ENCODE peak calls at places on chromosome X, in six cellular contexts. One of them, this sample, is unnamed.

GRCh38 chrX:40727599-40728252 is 7.6 kb downstream of the MED14 start:
- DNase-seq in cardiac muscle cell: no peak
- DNase-seq in CD4-positive, alpha-beta T cell: no peak
- DNase-seq in gastrocnemius medialis: peak; percentile 63
- DNase-seq in colonic mucosa: no peak
- DNase-seq in right cardiac atrium: no peak
- DNase-seq in this sample: no peak

GRCh38 chrX:119654112-119654531 is 38.8 kb downstream of the SEPTIN6 start:
- DNase-seq in gastrocnemius medialis: peak; percentile 22
- DNase-seq in cardiac muscle cell: peak; percentile 61
- DNase-seq in CD4-positive, alpha-beta T cell: no peak
- DNase-seq in colonic mucosa: no peak
- DNase-seq in right cardiac atrium: peak; percentile 79
- DNase-seq in this sample: no peak

GRCh38 chrX:105533951-105534350 is 288.4 kb upstream of the NRK start:
- DNase-seq in cardiac muscle cell: no peak
- DNase-seq in gastrocnemius medialis: no peak
- DNase-seq in colonic mucosa: no peak
- DNase-seq in right cardiac atrium: no peak
- DNase-seq in CD4-positive, alpha-beta T cell: no peak
- DNase-seq in this sample: no peak

GRCh38 chrX:117838581-117839331 is 277.9 kb downstream of the KLHL13 start:
- DNase-seq in right cardiac atrium: no peak
- DNase-seq in CD4-positive, alpha-beta T cell: no peak
- DNase-seq in colonic mucosa: no peak
- DNase-seq in cardiac muscle cell: no peak
- DNase-seq in gastrocnemius medialis: no peak
- DNase-seq in this sample: no peak

GRCh38 chrX:71637848-71638247 is 19.5 kb upstream of the CXCR3 start:
- DNase-seq in gastrocnemius medialis: no peak
- DNase-seq in CD4-positive, alpha-beta T cell: no peak
- DNase-seq in right cardiac atrium: no peak
- DNase-seq in cardiac muscle cell: no peak
- DNase-seq in colonic mucosa: no peak
- DNase-seq in this sample: peak; percentile 51

GRCh38 chrX:55107911-55108310 is 19.1 kb downstream of the PAGE2 start:
- DNase-seq in right cardiac atrium: no peak
- DNase-seq in colonic mucosa: no peak
- DNase-seq in cardiac muscle cell: no peak
- DNase-seq in CD4-positive, alpha-beta T cell: no peak
- DNase-seq in gastrocnemius medialis: no peak
- DNase-seq in this sample: no peak

GRCh38 chrX:133468081-133468480 is 52.8 kb upstream of the GPC4 start:
- DNase-seq in colonic mucosa: no peak
- DNase-seq in cardiac muscle cell: no peak
- DNase-seq in right cardiac atrium: no peak
- DNase-seq in CD4-positive, alpha-beta T cell: no peak
- DNase-seq in gastrocnemius medialis: no peak
- DNase-seq in this sample: no peak

GRCh38 chrX:55593296-55593695 is 29.9 kb upstream of the FOXR2 start:
- DNase-seq in cardiac muscle cell: no peak
- DNase-seq in colonic mucosa: no peak
- DNase-seq in gastrocnemius medialis: no peak
- DNase-seq in right cardiac atrium: no peak
- DNase-seq in CD4-positive, alpha-beta T cell: no peak
- DNase-seq in this sample: no peak

GRCh38 chrX:132636080-132636479 is 147.2 kb upstream of the MBNL3 start:
- DNase-seq in gastrocnemius medialis: no peak
- DNase-seq in cardiac muscle cell: no peak
- DNase-seq in CD4-positive, alpha-beta T cell: no peak
- DNase-seq in colonic mucosa: no peak
- DNase-seq in right cardiac atrium: no peak
- DNase-seq in this sample: peak; percentile 50

GRCh38 chrX:140701480-140701879 is 8.1 kb upstream of the LINC00632 start:
- DNase-seq in right cardiac atrium: no peak
- DNase-seq in CD4-positive, alpha-beta T cell: no peak
- DNase-seq in colonic mucosa: no peak
- DNase-seq in cardiac muscle cell: peak; percentile 12
- DNase-seq in gastrocnemius medialis: no peak
- DNase-seq in this sample: peak; percentile 58

GRCh38 chrX:31392541-31392940 is 320.7 kb upstream of the FTHL17 start:
- DNase-seq in right cardiac atrium: no peak
- DNase-seq in colonic mucosa: no peak
- DNase-seq in cardiac muscle cell: no peak
- DNase-seq in CD4-positive, alpha-beta T cell: no peak
- DNase-seq in gastrocnemius medialis: no peak
- DNase-seq in this sample: no peak

GRCh38 chrX:153703036-153703370 is 15.3 kb downstream of the SLC6A8 start:
- DNase-seq in gastrocnemius medialis: peak; percentile 93
- DNase-seq in colonic mucosa: peak; percentile 84
- DNase-seq in CD4-positive, alpha-beta T cell: no peak
- DNase-seq in cardiac muscle cell: no peak
- DNase-seq in right cardiac atrium: peak; percentile 75
- DNase-seq in this sample: peak; percentile 72

GRCh38 chrX:24005028-24005427 is 22.0 kb downstream of the KLHL15 start:
- DNase-seq in CD4-positive, alpha-beta T cell: no peak
- DNase-seq in gastrocnemius medialis: no peak
- DNase-seq in cardiac muscle cell: no peak
- DNase-seq in right cardiac atrium: no peak
- DNase-seq in colonic mucosa: no peak
- DNase-seq in this sample: no peak

GRCh38 chrX:39900788-39901170 is 197.0 kb downstream of the BCOR start:
- DNase-seq in gastrocnemius medialis: no peak
- DNase-seq in right cardiac atrium: no peak
- DNase-seq in CD4-positive, alpha-beta T cell: no peak
- DNase-seq in colonic mucosa: no peak
- DNase-seq in cardiac muscle cell: no peak
- DNase-seq in this sample: no peak

GRCh38 chrX:135114392-135114791 is 5.9 kb downstream of the ETDB start:
- DNase-seq in cardiac muscle cell: no peak
- DNase-seq in colonic mucosa: no peak
- DNase-seq in CD4-positive, alpha-beta T cell: no peak
- DNase-seq in right cardiac atrium: no peak
- DNase-seq in gastrocnemius medialis: no peak
- DNase-seq in this sample: no peak

GRCh38 chrX:153728951-153729631 is 4.4 kb downstream of the ABCD1 start:
- DNase-seq in colonic mucosa: no peak
- DNase-seq in cardiac muscle cell: no peak
- DNase-seq in CD4-positive, alpha-beta T cell: no peak
- DNase-seq in right cardiac atrium: no peak
- DNase-seq in gastrocnemius medialis: no peak
- DNase-seq in this sample: no peak

GRCh38 chrX:9532349-9532748 is 67.5 kb downstream of the TBL1X start:
- DNase-seq in cardiac muscle cell: no peak
- DNase-seq in right cardiac atrium: peak; percentile 82
- DNase-seq in colonic mucosa: no peak
- DNase-seq in CD4-positive, alpha-beta T cell: no peak
- DNase-seq in gastrocnemius medialis: no peak
- DNase-seq in this sample: no peak

GRCh38 chrX:121641560-121641959 is 594.1 kb downstream of the GLUD2 start:
- DNase-seq in cardiac muscle cell: no peak
- DNase-seq in right cardiac atrium: no peak
- DNase-seq in CD4-positive, alpha-beta T cell: no peak
- DNase-seq in colonic mucosa: no peak
- DNase-seq in gastrocnemius medialis: no peak
- DNase-seq in this sample: peak; percentile 25

GRCh38 chrX:153828723-153829548 is 1.4 kb downstream of the PDZD4 start:
- DNase-seq in CD4-positive, alpha-beta T cell: no peak
- DNase-seq in colonic mucosa: no peak
- DNase-seq in cardiac muscle cell: peak; percentile 54
- DNase-seq in gastrocnemius medialis: no peak
- DNase-seq in right cardiac atrium: no peak
- DNase-seq in this sample: no peak

GRCh38 chrX:107154787-107155620 is 36.4 kb upstream of the RBM41 start:
- DNase-seq in colonic mucosa: no peak
- DNase-seq in CD4-positive, alpha-beta T cell: no peak
- DNase-seq in cardiac muscle cell: no peak
- DNase-seq in right cardiac atrium: no peak
- DNase-seq in gastrocnemius medialis: no peak
- DNase-seq in this sample: peak; percentile 81

GRCh38 chrX:133722756-133723155 is 262.6 kb downstream of the GPC3 start:
- DNase-seq in cardiac muscle cell: no peak
- DNase-seq in gastrocnemius medialis: no peak
- DNase-seq in colonic mucosa: no peak
- DNase-seq in CD4-positive, alpha-beta T cell: no peak
- DNase-seq in right cardiac atrium: no peak
- DNase-seq in this sample: no peak

GRCh38 chrX:57286507-57287251 is at the start of gene FAAH2:
- DNase-seq in colonic mucosa: peak; percentile 77
- DNase-seq in cardiac muscle cell: peak; percentile 10
- DNase-seq in CD4-positive, alpha-beta T cell: peak; percentile 55
- DNase-seq in gastrocnemius medialis: no peak
- DNase-seq in right cardiac atrium: no peak
- DNase-seq in this sample: peak; percentile 87
- H3K27ac ChIP-seq in colonic mucosa: peak within 1 kb of the TSS; percentile 71
- H3K27ac ChIP-seq in cardiac muscle cell: no peak within 1 kb of the TSS
- H3K27ac ChIP-seq in CD4-positive, alpha-beta T cell: peak within 1 kb of the TSS; percentile 51
- H3K27ac ChIP-seq in gastrocnemius medialis: no peak within 1 kb of the TSS
- H3K27ac ChIP-seq in right cardiac atrium: no peak within 1 kb of the TSS
- H3K27ac ChIP-seq in this sample: peak within 1 kb of the TSS; percentile 74

GRCh38 chrX:150257348-150258175 is 105.6 kb upstream of the MAMLD1 start:
- DNase-seq in gastrocnemius medialis: no peak
- DNase-seq in colonic mucosa: no peak
- DNase-seq in cardiac muscle cell: no peak
- DNase-seq in CD4-positive, alpha-beta T cell: no peak
- DNase-seq in right cardiac atrium: no peak
- DNase-seq in this sample: no peak
- H3K27ac ChIP-seq in gastrocnemius medialis: no peak overlapping the region
- H3K27ac ChIP-seq in colonic mucosa: no peak overlapping the region
- H3K27ac ChIP-seq in cardiac muscle cell: no peak overlapping the region
- H3K27ac ChIP-seq in CD4-positive, alpha-beta T cell: no peak overlapping the region
- H3K27ac ChIP-seq in right cardiac atrium: no peak overlapping the region
- H3K27ac ChIP-seq in this sample: no peak overlapping the region

GRCh38 chrX:155028749-155029360 is 2.2 kb downstream of the FUNDC2 start:
- DNase-seq in colonic mucosa: peak; percentile 23
- DNase-seq in gastrocnemius medialis: no peak
- DNase-seq in right cardiac atrium: no peak
- DNase-seq in cardiac muscle cell: no peak
- DNase-seq in CD4-positive, alpha-beta T cell: no peak
- DNase-seq in this sample: peak; percentile 3

GRCh38 chrX:155026727-155027508 is at the start of gene FUNDC2:
- DNase-seq in cardiac muscle cell: peak; percentile 93
- DNase-seq in CD4-positive, alpha-beta T cell: peak; percentile 87
- DNase-seq in colonic mucosa: peak; percentile 92
- DNase-seq in right cardiac atrium: peak; percentile 97
- DNase-seq in gastrocnemius medialis: peak; percentile 95
- DNase-seq in this sample: peak; percentile 92

GRCh38 chrX:155027509-155028066 is 944 bp downstream of the FUNDC2 start:
- DNase-seq in cardiac muscle cell: no peak
- DNase-seq in colonic mucosa: peak; percentile 29
- DNase-seq in right cardiac atrium: no peak
- DNase-seq in gastrocnemius medialis: peak; percentile 36
- DNase-seq in CD4-positive, alpha-beta T cell: no peak
- DNase-seq in this sample: peak; percentile 38

GRCh38 chrX:155026420-155026726 is 271 bp upstream of the FUNDC2 start:
- DNase-seq in right cardiac atrium: no peak
- DNase-seq in cardiac muscle cell: no peak
- DNase-seq in colonic mucosa: no peak
- DNase-seq in CD4-positive, alpha-beta T cell: no peak
- DNase-seq in gastrocnemius medialis: no peak
- DNase-seq in this sample: no peak

GRCh38 chrX:155028192-155028591 is 1.5 kb downstream of the FUNDC2 start:
- DNase-seq in colonic mucosa: no peak
- DNase-seq in right cardiac atrium: no peak
- DNase-seq in cardiac muscle cell: no peak
- DNase-seq in CD4-positive, alpha-beta T cell: no peak
- DNase-seq in gastrocnemius medialis: no peak
- DNase-seq in this sample: peak; percentile 29
- H3K27ac ChIP-seq in colonic mucosa: peak overlapping the region; percentile 96
- H3K27ac ChIP-seq in right cardiac atrium: peak overlapping the region; percentile 73
- H3K27ac ChIP-seq in cardiac muscle cell: peak overlapping the region; percentile 99
- H3K27ac ChIP-seq in CD4-positive, alpha-beta T cell: no peak overlapping the region
- H3K27ac ChIP-seq in gastrocnemius medialis: peak overlapping the region; percentile 88
- H3K27ac ChIP-seq in this sample: peak overlapping the region; percentile 90

DNA sequence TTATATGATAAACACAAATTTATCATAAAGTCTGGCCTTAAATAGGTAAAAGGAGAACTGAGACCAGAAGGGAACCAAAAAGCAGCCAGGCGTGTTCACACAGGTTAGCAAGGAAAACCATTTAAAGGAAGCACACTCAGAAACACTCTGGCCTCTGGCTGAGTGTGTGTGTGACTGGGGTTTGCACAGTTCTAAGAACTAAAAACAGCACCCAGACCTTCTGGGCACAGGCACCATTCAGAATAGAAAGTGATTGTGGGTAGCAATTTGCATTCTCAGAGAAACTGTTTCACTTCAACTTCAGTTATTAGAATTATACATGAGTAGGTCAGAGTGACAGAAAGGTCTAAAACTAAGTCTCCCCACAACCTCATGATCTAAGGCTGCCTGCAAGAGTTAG is 10.0 kb downstream of the GPR82 start:
- DNase-seq in gastrocnemius medialis: no peak
- DNase-seq in right cardiac atrium: no peak
- DNase-seq in cardiac muscle cell: no peak
- DNase-seq in colonic mucosa: no peak
- DNase-seq in CD4-positive, alpha-beta T cell: no peak
- DNase-seq in this sample: no peak
- H3K27ac ChIP-seq in gastrocnemius medialis: no peak overlapping the region
- H3K27ac ChIP-seq in right cardiac atrium: no peak overlapping the region
- H3K27ac ChIP-seq in cardiac muscle cell: no peak overlapping the region
- H3K27ac ChIP-seq in colonic mucosa: no peak overlapping the region
- H3K27ac ChIP-seq in CD4-positive, alpha-beta T cell: no peak overlapping the region
- H3K27ac ChIP-seq in this sample: no peak overlapping the region

GRCh38 chrX:11171956-11172355 is 60.8 kb downstream of the HCCS start:
- DNase-seq in CD4-positive, alpha-beta T cell: no peak
- DNase-seq in colonic mucosa: no peak
- DNase-seq in cardiac muscle cell: no peak
- DNase-seq in right cardiac atrium: no peak
- DNase-seq in gastrocnemius medialis: peak; percentile 10
- DNase-seq in this sample: no peak
- H3K27ac ChIP-seq in CD4-positive, alpha-beta T cell: no peak overlapping the region
- H3K27ac ChIP-seq in colonic mucosa: no peak overlapping the region
- H3K27ac ChIP-seq in cardiac muscle cell: no peak overlapping the region
- H3K27ac ChIP-seq in right cardiac atrium: no peak overlapping the region
- H3K27ac ChIP-seq in gastrocnemius medialis: peak overlapping the region; percentile 60
- H3K27ac ChIP-seq in this sample: no peak overlapping the region

GRCh38 chrX:19799319-19800182 is 87.8 kb downstream of the SH3KBP1 start:
- DNase-seq in colonic mucosa: no peak
- DNase-seq in CD4-positive, alpha-beta T cell: peak; percentile 23
- DNase-seq in gastrocnemius medialis: peak; percentile 11
- DNase-seq in cardiac muscle cell: no peak
- DNase-seq in right cardiac atrium: peak; percentile 51
- DNase-seq in this sample: no peak

GRCh38 chrX:19805054-19805690 is 82.2 kb downstream of the SH3KBP1 start:
- DNase-seq in right cardiac atrium: no peak
- DNase-seq in gastrocnemius medialis: no peak
- DNase-seq in cardiac muscle cell: no peak
- DNase-seq in CD4-positive, alpha-beta T cell: no peak
- DNase-seq in colonic mucosa: no peak
- DNase-seq in this sample: no peak

GRCh38 chrX:19807414-19807813 is 80.0 kb downstream of the SH3KBP1 start:
- DNase-seq in CD4-positive, alpha-beta T cell: no peak
- DNase-seq in cardiac muscle cell: no peak
- DNase-seq in colonic mucosa: no peak
- DNase-seq in right cardiac atrium: no peak
- DNase-seq in gastrocnemius medialis: no peak
- DNase-seq in this sample: no peak

GRCh38 chrX:19800821-19801220 is 86.6 kb downstream of the SH3KBP1 start:
- DNase-seq in cardiac muscle cell: no peak
- DNase-seq in gastrocnemius medialis: no peak
- DNase-seq in CD4-positive, alpha-beta T cell: no peak
- DNase-seq in colonic mucosa: no peak
- DNase-seq in right cardiac atrium: no peak
- DNase-seq in this sample: no peak

GRCh38 chrX:19804168-19804567 is 83.2 kb downstream of the SH3KBP1 start:
- DNase-seq in right cardiac atrium: no peak
- DNase-seq in colonic mucosa: no peak
- DNase-seq in cardiac muscle cell: no peak
- DNase-seq in gastrocnemius medialis: no peak
- DNase-seq in CD4-positive, alpha-beta T cell: no peak
- DNase-seq in this sample: no peak
- H3K27ac ChIP-seq in right cardiac atrium: no peak overlapping the region
- H3K27ac ChIP-seq in colonic mucosa: no peak overlapping the region
- H3K27ac ChIP-seq in cardiac muscle cell: no peak overlapping the region
- H3K27ac ChIP-seq in gastrocnemius medialis: no peak overlapping the region
- H3K27ac ChIP-seq in CD4-positive, alpha-beta T cell: no peak overlapping the region
- H3K27ac ChIP-seq in this sample: no peak overlapping the region

This sample was measured in PC-3.